ENCODE peak calls at places on chromosomes 12 and 14, in four cellular contexts. One of them, this sample, is unnamed.

GRCh38 chr12:27297576-27297975 is 35.1 kb upstream of the BMAL2 start:
- DNase-seq in CD8-positive, alpha-beta T cell: no peak
- DNase-seq in tibial nerve: no peak
- DNase-seq in GM23338: no peak
- DNase-seq in this sample: no peak

GRCh38 chr14:54822685-54823084 is 79.9 kb downstream of the GCH1 start:
- DNase-seq in CD8-positive, alpha-beta T cell: no peak
- DNase-seq in GM23338: no peak
- DNase-seq in tibial nerve: no peak
- DNase-seq in this sample: no peak

GRCh38 chr14:54839681-54840080 is 62.9 kb downstream of the GCH1 start:
- DNase-seq in GM23338: no peak
- DNase-seq in tibial nerve: peak
- DNase-seq in CD8-positive, alpha-beta T cell: no peak
- DNase-seq in this sample: peak

GRCh38 chr12:16612647-16613046 is 6.7 kb upstream of the LMO3 start:
- DNase-seq in tibial nerve: no peak
- DNase-seq in GM23338: no peak
- DNase-seq in CD8-positive, alpha-beta T cell: no peak
- DNase-seq in this sample: no peak

GRCh38 chr12:54593135-54593534 is 4.7 kb upstream of the PPP1R1A start:
- DNase-seq in tibial nerve: no peak
- DNase-seq in CD8-positive, alpha-beta T cell: no peak
- DNase-seq in GM23338: no peak
- DNase-seq in this sample: no peak

GRCh38 chr14:54654600-54654999 is 87.7 kb downstream of the SAMD4A start:
- DNase-seq in tibial nerve: no peak
- DNase-seq in CD8-positive, alpha-beta T cell: no peak
- DNase-seq in GM23338: no peak
- DNase-seq in this sample: no peak

GRCh38 chr14:68527329-68527851 is 265.5 kb downstream of the ZFP36L1 start:
- DNase-seq in tibial nerve: peak
- DNase-seq in CD8-positive, alpha-beta T cell: no peak
- DNase-seq in GM23338: no peak
- DNase-seq in this sample: no peak

GRCh38 chr14:35292051-35292769 is at the start of gene PSMA6:
- DNase-seq in CD8-positive, alpha-beta T cell: peak
- DNase-seq in tibial nerve: peak
- DNase-seq in GM23338: peak
- DNase-seq in this sample: peak

GRCh38 chr12:45989277-45989856 is 1.0 kb downstream of the SCAF11 start:
- DNase-seq in GM23338: peak
- DNase-seq in tibial nerve: peak
- DNase-seq in CD8-positive, alpha-beta T cell: no peak
- DNase-seq in this sample: no peak

GRCh38 chr12:95857151-95857550 is 1.6 kb upstream of the SNRPF start:
- DNase-seq in tibial nerve: no peak
- DNase-seq in CD8-positive, alpha-beta T cell: no peak
- DNase-seq in GM23338: peak
- DNase-seq in this sample: no peak

GRCh38 chr14:76423534-76423933 is 47.6 kb downstream of the ESRRB start:
- DNase-seq in GM23338: no peak
- DNase-seq in CD8-positive, alpha-beta T cell: no peak
- DNase-seq in tibial nerve: no peak
- DNase-seq in this sample: no peak

GRCh38 chr14:67557118-67557517 is 24.0 kb downstream of the PLEKHH1 start:
- DNase-seq in CD8-positive, alpha-beta T cell: no peak
- DNase-seq in tibial nerve: no peak
- DNase-seq in GM23338: peak
- DNase-seq in this sample: no peak

GRCh38 chr14:101357559-101358319 is 203.6 kb upstream of the DIO3 start:
- DNase-seq in tibial nerve: no peak
- DNase-seq in CD8-positive, alpha-beta T cell: no peak
- DNase-seq in GM23338: peak
- DNase-seq in this sample: no peak

GRCh38 chr12:3533703-3534386 is 42.8 kb downstream of the PRMT8 start:
- DNase-seq in CD8-positive, alpha-beta T cell: no peak
- DNase-seq in tibial nerve: no peak
- DNase-seq in GM23338: no peak
- DNase-seq in this sample: no peak

GRCh38 chr14:89957791-89958190 is 2.1 kb downstream of the TDP1 start:
- DNase-seq in CD8-positive, alpha-beta T cell: no peak
- DNase-seq in tibial nerve: no peak
- DNase-seq in GM23338: no peak
- DNase-seq in this sample: no peak

DNA sequence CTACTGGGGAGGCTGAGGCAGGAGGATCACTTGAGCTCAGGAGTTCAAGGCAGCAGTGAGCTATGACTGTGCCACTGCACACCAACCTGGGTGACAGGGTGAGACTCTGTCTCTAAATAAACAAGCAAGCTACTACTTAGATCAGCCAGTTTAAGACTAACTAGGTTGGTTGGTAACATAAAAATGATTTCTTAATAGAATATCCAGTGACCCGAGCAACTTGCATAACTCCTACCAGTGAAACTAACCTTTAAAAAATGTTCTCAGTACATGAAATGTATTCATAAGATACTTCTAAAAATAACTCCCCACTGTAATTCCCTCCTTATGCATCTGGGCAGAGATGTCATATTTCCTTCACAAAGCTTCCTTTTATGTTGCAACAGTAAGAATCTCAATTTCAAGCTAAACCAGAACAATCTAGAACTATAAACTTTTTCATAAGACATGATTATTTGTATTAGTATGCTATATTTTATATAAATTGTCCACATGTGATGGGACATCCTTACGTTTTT is 15.8 kb downstream of the TAOK3 start:
- DNase-seq in GM23338: no peak
- DNase-seq in tibial nerve: no peak
- DNase-seq in CD8-positive, alpha-beta T cell: no peak
- DNase-seq in this sample: no peak
- H3K27ac ChIP-seq in GM23338: no peak
- H3K27ac ChIP-seq in tibial nerve: peak
- H3K27ac ChIP-seq in CD8-positive, alpha-beta T cell: peak
- H3K27ac ChIP-seq in this sample: peak

DNA sequence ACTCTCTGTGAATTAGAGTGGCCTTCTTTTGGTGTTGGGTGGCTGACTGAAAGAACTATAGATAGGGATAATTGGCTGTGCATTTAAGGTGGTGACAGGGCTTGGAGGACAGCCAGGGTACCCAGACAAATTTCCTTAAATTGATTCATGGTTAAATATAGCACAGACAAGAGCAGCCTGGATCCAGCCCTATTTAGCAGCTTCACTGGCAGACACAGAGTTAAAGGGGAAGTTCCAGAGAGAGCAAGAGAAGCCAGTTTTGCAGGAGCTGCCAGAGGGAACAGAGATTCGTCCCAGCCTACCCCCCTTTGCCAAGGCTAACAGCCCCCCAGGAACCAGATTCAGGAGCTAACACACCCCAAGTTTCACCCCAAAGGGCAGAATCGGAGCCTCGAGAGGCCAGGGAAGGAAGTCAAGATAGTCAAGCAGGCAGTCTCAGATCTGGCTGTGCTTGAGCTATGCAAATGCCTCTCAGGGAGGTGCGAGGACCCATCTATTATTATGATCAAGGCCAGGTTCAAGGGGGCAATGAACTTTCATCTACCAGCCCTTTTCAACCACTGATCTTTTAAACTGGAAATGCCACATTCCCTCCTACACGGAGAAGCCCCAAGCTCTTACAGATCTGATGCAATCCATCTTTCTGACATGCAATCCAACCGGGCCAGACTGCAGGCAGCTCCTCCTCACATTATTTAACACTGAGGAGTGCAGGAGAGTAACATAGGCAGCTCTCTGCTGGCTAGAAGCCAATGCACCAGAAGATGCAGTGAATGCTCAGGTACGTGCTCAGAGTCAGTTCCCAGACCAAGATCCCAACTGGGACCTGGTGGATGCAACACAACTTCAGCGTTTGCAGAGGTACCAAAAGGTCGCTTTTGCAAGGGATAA is 58.2 kb downstream of the DHRS2 start:
- DNase-seq in CD8-positive, alpha-beta T cell: no peak
- DNase-seq in GM23338: peak
- DNase-seq in tibial nerve: no peak
- DNase-seq in this sample: no peak
- H3K27ac ChIP-seq in CD8-positive, alpha-beta T cell: no peak
- H3K27ac ChIP-seq in GM23338: peak
- H3K27ac ChIP-seq in tibial nerve: no peak
- H3K27ac ChIP-seq in this sample: no peak

GRCh38 chr12:106418970-106419369 is 61.4 kb downstream of the POLR3B start:
- DNase-seq in CD8-positive, alpha-beta T cell: no peak
- DNase-seq in GM23338: no peak
- DNase-seq in tibial nerve: no peak
- DNase-seq in this sample: no peak
- H3K27ac ChIP-seq in CD8-positive, alpha-beta T cell: no peak
- H3K27ac ChIP-seq in GM23338: no peak
- H3K27ac ChIP-seq in tibial nerve: peak
- H3K27ac ChIP-seq in this sample: no peak

GRCh38 chr12:75317784-75318183 is 12.3 kb downstream of the CAPS2 start:
- DNase-seq in CD8-positive, alpha-beta T cell: no peak
- DNase-seq in GM23338: no peak
- DNase-seq in tibial nerve: no peak
- DNase-seq in this sample: no peak
- H3K27ac ChIP-seq in CD8-positive, alpha-beta T cell: no peak
- H3K27ac ChIP-seq in GM23338: no peak
- H3K27ac ChIP-seq in tibial nerve: no peak
- H3K27ac ChIP-seq in this sample: no peak

DNA sequence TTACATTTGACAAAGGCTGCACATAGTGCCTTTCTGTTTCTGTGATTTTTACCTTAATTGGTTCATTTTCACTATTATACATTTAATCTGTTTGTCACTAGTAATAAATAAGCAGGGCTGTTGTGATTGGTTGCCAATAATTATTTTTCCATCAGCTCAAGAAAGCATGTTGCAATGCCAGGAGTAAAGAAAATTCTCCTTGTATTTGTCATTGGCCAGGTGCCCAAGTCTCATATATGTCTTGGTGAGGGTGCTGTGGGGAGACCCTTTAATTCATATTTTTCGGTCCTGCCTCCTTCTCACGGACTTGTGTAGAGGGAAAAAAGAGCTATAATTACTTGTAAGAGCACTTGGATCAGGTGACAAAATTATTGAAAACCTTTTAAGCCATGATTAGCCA is 108.0 kb downstream of the KITLG start:
- DNase-seq in tibial nerve: no peak
- DNase-seq in CD8-positive, alpha-beta T cell: no peak
- DNase-seq in GM23338: no peak
- DNase-seq in this sample: no peak
- H3K27ac ChIP-seq in tibial nerve: peak
- H3K27ac ChIP-seq in CD8-positive, alpha-beta T cell: no peak
- H3K27ac ChIP-seq in GM23338: no peak
- H3K27ac ChIP-seq in this sample: no peak

DNA sequence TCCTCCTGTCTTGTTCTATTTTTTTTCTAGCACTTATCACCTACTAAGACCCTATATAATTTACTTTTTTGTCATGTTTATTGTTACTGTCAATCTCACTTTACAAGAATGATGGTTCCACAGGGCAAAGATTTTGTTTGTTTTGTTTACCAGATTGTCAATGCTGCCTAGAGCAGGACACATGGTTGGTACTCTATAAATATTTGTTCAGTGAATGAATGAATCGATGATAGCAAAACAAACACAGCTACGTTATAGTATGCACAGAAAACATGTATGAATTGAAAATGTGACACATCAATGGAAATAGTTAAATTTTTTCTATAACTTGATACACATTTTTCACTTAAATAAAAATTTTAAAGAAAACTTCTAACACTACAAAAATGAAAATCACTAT is 67.1 kb upstream of the KRR1 start:
- DNase-seq in GM23338: no peak
- DNase-seq in tibial nerve: no peak
- DNase-seq in CD8-positive, alpha-beta T cell: no peak
- DNase-seq in this sample: no peak
- H3K27ac ChIP-seq in GM23338: no peak
- H3K27ac ChIP-seq in tibial nerve: no peak
- H3K27ac ChIP-seq in CD8-positive, alpha-beta T cell: no peak
- H3K27ac ChIP-seq in this sample: no peak

GRCh38 chr12:112656141-112656540 is 135.4 kb upstream of the RPH3A start:
- DNase-seq in tibial nerve: no peak
- DNase-seq in GM23338: no peak
- DNase-seq in CD8-positive, alpha-beta T cell: no peak
- DNase-seq in this sample: no peak
- H3K27ac ChIP-seq in tibial nerve: no peak
- H3K27ac ChIP-seq in GM23338: no peak
- H3K27ac ChIP-seq in CD8-positive, alpha-beta T cell: no peak
- H3K27ac ChIP-seq in this sample: no peak

GRCh38 chr12:130016194-130016593 is 112.4 kb upstream of the TMEM132D start:
- DNase-seq in CD8-positive, alpha-beta T cell: no peak
- DNase-seq in GM23338: no peak
- DNase-seq in tibial nerve: no peak
- DNase-seq in this sample: no peak
- H3K27ac ChIP-seq in CD8-positive, alpha-beta T cell: no peak
- H3K27ac ChIP-seq in GM23338: no peak
- H3K27ac ChIP-seq in tibial nerve: no peak
- H3K27ac ChIP-seq in this sample: no peak